ENCODE peak calls at places on chromosomes 2 and 18, in nine cellular contexts. Q is neuronal stem cell; S is right atrium auricular region; N is endodermal cell; J is heart left ventricle; L is CD4-positive, CD25-positive, alpha-beta regulatory T cell; C is OCI-LY7; D is cardiac muscle cell; W is endothelial cell of umbilical vein. Y is an unnamed sample. For H3K4me1, the result is how much of the 10 kb centered on the place peaks cover.

GRCh38 chr2:42342061-42342794 is 18.8 kb downstream of the COX7A2L start:
- DNase-seq in Q (no peak), S (no peak), N (peak), J (no peak), L (no peak), C (no peak), D (peak), W (peak), Y (no peak)

GRCh38 chr2:237159006-237159897 is 73.6 kb downstream of the COPS8 start:
- DNase-seq in Q (no peak), S (no peak), N (no peak), J (no peak), L (no peak), C (peak), D (no peak), W (no peak), Y (no peak)

GRCh38 chr2:148524519-148524919 is 120.0 kb upstream of the EPC2 start:
- DNase-seq in Q (no peak), S (no peak), N (no peak), J (no peak), L (no peak), C (no peak), D (no peak), W (no peak), Y (no peak)

GRCh38 chr2:228599297-228599696 is 417.8 kb upstream of the SPHKAP start:
- DNase-seq in Q (no peak), S (no peak), N (no peak), J (no peak), L (no peak), C (peak), D (no peak), W (no peak), Y (no peak)

GRCh38 chr2:2265747-2266259 is 65.3 kb downstream of the MYT1L start:
- DNase-seq in Q (no peak), S (no peak), N (no peak), J (no peak), L (no peak), C (no peak), D (no peak), W (no peak), Y (no peak)

GRCh38 chr2:100978582-100979051 is 23.5 kb upstream of the RPL31 start:
- DNase-seq in Q (no peak), S (no peak), N (no peak), J (no peak), L (no peak), C (peak), D (peak), W (peak), Y (no peak)

GRCh38 chr2:138775725-138776124 is 4.5 kb downstream of the NXPH2 start:
- DNase-seq in Q (no peak), S (no peak), N (no peak), J (no peak), L (no peak), C (no peak), D (no peak), W (no peak), Y (no peak)

GRCh38 chr2:172836386-172837200 is 100.9 kb downstream of the RAPGEF4 start:
- DNase-seq in Q (no peak), S (no peak), N (no peak), J (no peak), L (no peak), C (no peak), D (peak), W (peak), Y (no peak)

GRCh38 chr2:119367472-119368099 is 809 bp downstream of the DBI start:
- DNase-seq in Q (peak), S (peak), N (peak), J (peak), L (peak), C (peak), D (peak), W (no peak), Y (no peak)

GRCh38 chr2:56753182-56753581 is 569.4 kb downstream of the CCDC85A start:
- DNase-seq in Q (no peak), S (no peak), N (no peak), J (no peak), L (no peak), C (no peak), D (no peak), W (no peak), Y (no peak)

GRCh38 chr2:3608373-3609278 is 13.7 kb downstream of the COLEC11 start:
- DNase-seq in Q (no peak), S (no peak), N (no peak), J (no peak), L (no peak), C (peak), D (no peak), W (no peak), Y (no peak)

GRCh38 chr18:54775686-54776085 is 52.6 kb upstream of the RAB27B start:
- DNase-seq in Q (no peak), S (no peak), N (no peak), J (no peak), L (no peak), C (no peak), D (peak), W (peak), Y (no peak)

GRCh38 chr2:172480301-172481218 is 53.2 kb downstream of the ITGA6 start:
- DNase-seq in Q (no peak), S (no peak), N (peak), J (peak), L (no peak), C (no peak), D (peak), W (peak), Y (no peak)

GRCh38 chr2:172093416-172094318 is 8.4 kb downstream of the DLX1 start:
- DNase-seq in Q (no peak), S (no peak), N (no peak), J (no peak), L (no peak), C (no peak), D (no peak), W (no peak), Y (no peak)

GRCh38 chr2:234454433-234454832 is 42.4 kb downstream of the ARL4C start:
- DNase-seq in Q (no peak), S (no peak), N (no peak), J (no peak), L (no peak), C (peak), D (no peak), W (no peak), Y (no peak)

GRCh38 chr2:184137955-184138354 is 460.4 kb upstream of the ZNF804A start:
- DNase-seq in Q (no peak), S (no peak), N (no peak), J (no peak), L (no peak), C (no peak), D (no peak), W (no peak), Y (no peak)

GRCh38 chr18:31241900-31242409 is 76.0 kb upstream of the DSG1 start:
- DNase-seq in Q (no peak), S (no peak), N (peak), J (no peak), L (no peak), C (no peak), D (peak), W (no peak), Y (peak)

GRCh38 chr2:213640742-213641425 is 356.6 kb downstream of the SPAG16 start:
- DNase-seq in Q (no peak), S (no peak), N (no peak), J (no peak), L (no peak), C (no peak), D (no peak), W (no peak), Y (no peak)

GRCh38 chr2:167181134-167181533 is 292.9 kb downstream of the XIRP2 start:
- DNase-seq in Q (no peak), S (no peak), N (no peak), J (no peak), L (no peak), C (no peak), D (peak), W (no peak), Y (no peak)

GRCh38 chr2:33022989-33023731 is 76.4 kb downstream of the LTBP1 start:
- DNase-seq in Q (no peak), S (no peak), N (no peak), J (no peak), L (no peak), C (no peak), D (peak), W (peak), Y (no peak)

GRCh38 chr2:229314117-229314516 is 43.0 kb upstream of the PID1 start:
- DNase-seq in Q (no peak), S (no peak), N (no peak), J (no peak), L (no peak), C (no peak), D (no peak), W (no peak), Y (no peak)

GRCh38 chr18:74661690-74662089 is 64.0 kb downstream of the ZNF407 start:
- DNase-seq in Q (no peak), S (no peak), N (no peak), J (no peak), L (no peak), C (no peak), D (no peak), W (no peak), Y (no peak)

GRCh38 chr2:236824836-236825235 is 255.2 kb downstream of the ACKR3 start:
- DNase-seq in Q (no peak), S (no peak), N (no peak), J (no peak), L (no peak), C (no peak), D (no peak), W (peak), Y (no peak)

GRCh38 chr2:9149726-9150567 is 56.7 kb upstream of the ASAP2 start:
- DNase-seq in Q (no peak), S (no peak), N (no peak), J (no peak), L (no peak), C (no peak), D (no peak), W (no peak), Y (no peak)

GRCh38 chr2:96507957-96508520 is 2.9 kb upstream of the NEURL3 start:
- DNase-seq in Q (peak), S (no peak), N (peak), J (peak), L (peak), C (peak), D (peak), W (peak), Y (no peak)

GRCh38 chr2:196927318-196928225 is 1.1 kb upstream of the PGAP1 start:
- DNase-seq in Q (no peak), S (no peak), N (no peak), J (no peak), L (peak), C (peak), D (peak), W (peak), Y (no peak)

GRCh38 chr2:37653805-37654378 is 17.6 kb downstream of the CDC42EP3 start:
- DNase-seq in Q (no peak), S (peak), N (no peak), J (peak), L (no peak), C (peak), D (no peak), W (no peak), Y (no peak)
- H3K4me1 ChIP-seq in Q (under half), S (under half), N (under half), J (half or more), L (half or more), C (half or more), D (half or more), W (half or more), Y (under half)

DNA sequence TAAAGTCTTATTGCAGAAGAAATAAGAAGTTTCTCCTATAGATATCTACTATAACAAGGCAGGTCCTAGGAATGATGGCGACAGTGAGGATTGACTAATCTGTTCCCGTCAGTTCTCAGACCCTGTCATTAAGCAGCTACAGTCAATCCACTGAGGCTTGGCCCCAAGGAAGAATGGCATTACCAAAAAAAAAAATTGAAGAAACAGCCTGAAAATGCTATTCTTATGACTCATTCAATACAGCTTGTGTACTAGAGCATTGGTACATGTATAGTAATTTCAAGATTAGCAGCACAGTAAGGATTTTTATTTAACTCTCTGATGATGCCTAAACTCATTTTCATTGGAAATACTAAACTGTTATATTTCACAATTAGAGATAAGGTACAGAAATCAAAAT is 1096.1 kb upstream of the NXPH2 start:
- DNase-seq in Q (no peak), S (no peak), N (no peak), J (no peak), L (no peak), C (no peak), D (peak), W (no peak), Y (no peak)
- H3K4me3 ChIP-seq in Q (no peak), S (no peak), N (no peak), J (no peak), L (no peak), C (no peak), D (no peak), W (no peak), Y (no peak)

GRCh38 chr2:201156051-201156450 is 26.9 kb upstream of the CASP10 start:
- DNase-seq in Q (no peak), S (no peak), N (no peak), J (no peak), L (no peak), C (no peak), D (no peak), W (no peak), Y (no peak)

GRCh38 chr2:201152517-201152916 is 30.4 kb upstream of the CASP10 start:
- DNase-seq in Q (no peak), S (no peak), N (no peak), J (no peak), L (no peak), C (no peak), D (no peak), W (no peak), Y (no peak)

GRCh38 chr2:201157694-201158093 is 25.2 kb upstream of the CASP10 start:
- DNase-seq in Q (no peak), S (no peak), N (no peak), J (no peak), L (no peak), C (no peak), D (no peak), W (no peak), Y (no peak)

GRCh38 chr2:201152999-201153398 is 29.9 kb upstream of the CASP10 start:
- DNase-seq in Q (no peak), S (no peak), N (no peak), J (no peak), L (no peak), C (no peak), D (no peak), W (no peak), Y (no peak)

GRCh38 chr2:201154615-201155014 is 28.3 kb upstream of the CASP10 start:
- DNase-seq in Q (no peak), S (no peak), N (no peak), J (no peak), L (no peak), C (no peak), D (no peak), W (no peak), Y (no peak)
- H3K4me1 ChIP-seq in Q (under half), S (under half), N (under half), J (half or more), L (under half), C (under half), D (under half), W (under half), Y (under half)

DNA sequence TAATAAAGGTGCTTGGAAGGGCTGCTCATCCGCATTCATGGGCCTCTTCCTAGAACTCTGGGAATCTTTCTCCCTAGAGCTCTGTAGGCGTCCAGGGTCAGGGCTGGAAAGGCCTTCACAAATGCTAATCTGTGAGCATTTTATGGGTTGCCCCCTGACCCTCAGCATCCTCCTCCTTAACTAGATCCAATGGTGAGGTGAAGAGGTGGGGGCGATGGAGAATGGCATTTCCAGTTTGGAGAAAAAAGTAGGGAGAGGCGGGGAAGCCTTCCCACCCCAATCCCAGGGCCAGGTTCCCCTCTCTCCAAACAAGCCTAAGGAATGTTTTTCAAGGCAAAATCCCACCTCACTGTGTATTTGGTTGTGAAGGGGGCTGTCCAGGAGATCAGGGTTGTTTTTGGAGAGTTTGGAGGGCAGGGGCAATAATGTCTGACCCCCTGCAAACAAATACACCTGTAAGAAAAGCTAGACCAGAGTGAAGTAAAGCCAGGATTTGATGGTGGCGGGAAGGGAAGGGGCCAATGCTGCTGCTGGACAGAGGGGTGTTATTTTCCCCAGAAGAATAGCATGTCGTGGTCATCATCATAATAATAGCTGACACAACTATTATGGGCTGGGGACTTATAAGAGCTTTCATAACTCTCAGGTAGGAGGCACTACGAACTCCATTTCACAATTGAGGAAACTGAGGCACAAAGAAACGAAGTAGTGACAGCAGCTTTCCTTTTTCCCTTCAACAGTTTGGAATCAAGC is 1.4 kb upstream of the MYCN start:
- DNase-seq in Q (no peak), S (no peak), N (peak), J (no peak), L (no peak), C (no peak), D (no peak), W (no peak), Y (no peak)
- H3K4me3 ChIP-seq in Q (no peak), S (no peak), N (peak), J (peak), L (no peak), C (no peak), D (peak), W (no peak), Y (no peak)

GRCh38 chr18:47983055-47983454 is 52.6 kb upstream of the SMAD2 start:
- DNase-seq in Q (no peak), S (no peak), N (no peak), J (no peak), L (no peak), C (no peak), D (no peak), W (no peak), Y (no peak)
- H3K4me1 ChIP-seq in Q (under half), S (under half), N (under half), J (under half), L (under half), C (under half), D (under half), W (under half), Y (under half)

GRCh38 chr2:73970850-73971471 is 13.7 kb upstream of the TET3 start:
- DNase-seq in Q (no peak), S (no peak), N (peak), J (peak), L (peak), C (peak), D (peak), W (peak), Y (no peak)

GRCh38 chr2:73971722-73972121 is 13.0 kb upstream of the TET3 start:
- DNase-seq in Q (no peak), S (no peak), N (no peak), J (no peak), L (no peak), C (no peak), D (no peak), W (no peak), Y (no peak)

GRCh38 chr2:73970268-73970803 is 14.4 kb upstream of the TET3 start:
- DNase-seq in Q (no peak), S (no peak), N (no peak), J (no peak), L (no peak), C (no peak), D (no peak), W (no peak), Y (no peak)

GRCh38 chr2:73968357-73968937 is 16.3 kb upstream of the TET3 start:
- DNase-seq in Q (no peak), S (no peak), N (no peak), J (no peak), L (no peak), C (no peak), D (no peak), W (no peak), Y (no peak)

DNA sequence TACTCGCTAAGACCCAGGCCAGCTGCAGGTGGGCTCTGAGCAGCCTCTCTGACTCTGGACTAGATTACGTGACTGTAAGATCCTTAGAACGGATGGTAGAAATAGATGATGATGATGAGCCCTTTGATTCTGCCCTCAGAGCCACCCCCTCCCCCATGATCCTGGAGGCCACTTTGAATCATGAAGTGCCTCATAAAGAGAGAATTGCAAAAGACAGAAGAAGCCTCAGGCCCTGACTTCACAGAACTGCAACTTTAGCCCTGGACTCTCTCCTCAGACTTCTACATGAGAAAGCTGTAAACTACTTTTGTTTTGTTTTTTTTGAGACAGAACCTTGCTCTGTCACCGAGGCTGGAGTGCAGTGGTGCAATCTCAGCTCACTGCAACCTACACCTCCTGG is 15.4 kb upstream of the TET3 start:
- DNase-seq in Q (no peak), S (no peak), N (no peak), J (no peak), L (no peak), C (no peak), D (no peak), W (no peak), Y (no peak)
- H3K4me3 ChIP-seq in Q (no peak), S (no peak), N (no peak), J (no peak), L (no peak), C (no peak), D (no peak), W (no peak), Y (no peak)

GRCh38 chr2:131047920-131048560 is 45.2 kb downstream of the FAM168B start:
- DNase-seq in Q (no peak), S (no peak), N (no peak), J (no peak), L (no peak), C (no peak), D (no peak), W (no peak), Y (no peak)

GRCh38 chr2:131046580-131047274 is 46.5 kb downstream of the FAM168B start:
- DNase-seq in Q (no peak), S (no peak), N (no peak), J (no peak), L (no peak), C (no peak), D (no peak), W (no peak), Y (no peak)

GRCh38 chr2:131049150-131049718 is 44.0 kb downstream of the FAM168B start:
- DNase-seq in Q (no peak), S (no peak), N (no peak), J (no peak), L (no peak), C (peak), D (no peak), W (no peak), Y (no peak)

GRCh38 chr2:131047275-131047652 is 46.0 kb downstream of the FAM168B start:
- DNase-seq in Q (no peak), S (no peak), N (no peak), J (no peak), L (no peak), C (no peak), D (no peak), W (no peak), Y (no peak)

DNA sequence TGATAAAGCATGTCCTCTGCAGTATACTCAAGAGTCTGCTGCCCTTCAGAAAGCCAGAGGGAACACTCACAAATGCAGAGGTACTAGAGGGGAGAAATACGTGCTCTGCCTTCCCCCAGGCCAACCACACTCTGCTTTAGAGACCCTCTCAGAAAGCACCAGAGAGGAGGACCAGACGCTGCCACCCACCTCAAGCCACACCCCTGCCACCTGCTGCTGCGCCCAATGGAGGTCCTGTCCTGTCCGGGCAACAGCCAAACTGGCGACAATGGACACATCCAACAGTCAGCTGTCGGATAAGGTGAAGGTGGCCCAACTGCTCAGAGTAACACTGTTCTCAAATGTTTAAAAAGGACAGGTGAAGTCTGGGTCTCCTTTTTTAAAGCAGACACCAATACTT is 44.6 kb downstream of the FAM168B start:
- DNase-seq in Q (no peak), S (no peak), N (no peak), J (no peak), L (no peak), C (no peak), D (no peak), W (no peak), Y (no peak)
- H3K4me1 ChIP-seq in Q (under half), S (under half), N (under half), J (under half), L (under half), C (under half), D (under half), W (under half), Y (under half)